ENCODE peak calls at places on chromosomes 5 and 9, in six cellular contexts. O is H9; K is hypothalamus; F is stimulated activated CD4-positive, alpha-beta T cell treated with anti-CD3 and anti-CD28 coated beads, Interleukin-12 subunit alpha, Interleukin-12 subunit beta, amount 100 ng/mL, for 24 hours; H is activated T-cell treated with anti-CD3 and anti-CD28 coated beads, Interleukin-2, amount 50 U/mL, for 72 hours; A is non-pigmented ciliary epithelial cell. D is an unnamed sample.

GRCh38 chr5:171750316-171750788 is 35.3 kb upstream of the SMIM23 start:
- DNase-seq in F (no peak), H (no peak), A (no peak), O (peak), K (peak), D (peak)

GRCh38 chr9:79572032-79572890 is 496 bp downstream of the TLE4 start:
- DNase-seq in F (peak), H (peak), A (no peak), K (peak), O (peak), D (peak)

GRCh38 chr5:17381926-17382325 is 116.1 kb upstream of the TAF11L2 start:
- DNase-seq in O (no peak), A (no peak), F (no peak), H (no peak), K (peak), D (no peak)

GRCh38 chr5:80508844-80509243 is 20.9 kb downstream of the FAM151B start:
- DNase-seq in K (no peak), A (no peak), H (no peak), F (no peak), O (no peak), D (no peak)

GRCh38 chr9:104269996-104270963 is 176.2 kb downstream of the SMC2 start:
- DNase-seq in A (no peak), H (no peak), F (no peak), O (no peak), K (no peak), D (no peak)

GRCh38 chr9:15837079-15837679 is 284.3 kb downstream of the CCDC171 start:
- DNase-seq in O (no peak), K (no peak), H (peak), F (no peak), A (no peak), D (peak)

GRCh38 chr9:86207193-86207592 is 52.3 kb downstream of the C9orf153 start:
- DNase-seq in O (no peak), H (no peak), K (no peak), F (no peak), A (no peak), D (no peak)

GRCh38 chr5:122778157-122778556 is 3.3 kb downstream of the SNX2 start:
- DNase-seq in A (no peak), F (no peak), O (no peak), K (no peak), H (no peak), D (no peak)

GRCh38 chr9:34715639-34716215 is 5.8 kb upstream of the CCL21 start:
- DNase-seq in F (no peak), K (no peak), H (no peak), O (no peak), A (no peak), D (no peak)

GRCh38 chr5:157926171-157926671 is 67.3 kb upstream of the CLINT1 start:
- DNase-seq in H (no peak), F (no peak), O (no peak), K (no peak), A (no peak), D (peak)

GRCh38 chr9:34664281-34665108 is 2.0 kb upstream of the CCL27 start:
- DNase-seq in K (peak), F (peak), A (no peak), O (peak), H (peak), D (peak)

GRCh38 chr5:157506981-157507780 is 47.2 kb downstream of the NIPAL4 start:
- DNase-seq in A (no peak), H (no peak), K (no peak), F (no peak), O (no peak), D (no peak)

GRCh38 chr9:123073441-123073840 is 40.0 kb downstream of the GPR21 start:
- DNase-seq in A (no peak), K (no peak), O (no peak), H (no peak), F (no peak), D (peak)

GRCh38 chr5:100691545-100691944 is 156.4 kb downstream of the FAM174A start:
- DNase-seq in F (no peak), H (no peak), A (peak), K (no peak), O (no peak), D (no peak)

GRCh38 chr5:54905942-54906537 is 79.4 kb downstream of the ESM1 start:
- DNase-seq in O (peak), K (peak), F (peak), H (peak), A (no peak), D (peak)

GRCh38 chr5:98227489-98227888 is 546.0 kb upstream of the RGMB start:
- DNase-seq in O (no peak), F (no peak), K (no peak), A (no peak), H (no peak), D (no peak)

GRCh38 chr5:130720355-130720754 is 444.7 kb downstream of the HINT1 start:
- DNase-seq in K (no peak), F (no peak), O (no peak), A (no peak), H (no peak), D (peak)

GRCh38 chr5:11531805-11532204 is 372.4 kb downstream of the CTNND2 start:
- DNase-seq in O (no peak), F (no peak), A (no peak), H (no peak), K (no peak), D (no peak)

GRCh38 chr9:128781186-128782070 is 5.6 kb upstream of the TBC1D13 start:
- DNase-seq in K (no peak), O (no peak), A (no peak), F (no peak), H (no peak), D (no peak)

GRCh38 chr5:77312411-77312810 is 101.9 kb downstream of the PDE8B start:
- DNase-seq in F (no peak), K (no peak), H (no peak), O (no peak), A (no peak), D (no peak)

GRCh38 chr5:170451764-170452365 is 52.0 kb upstream of the KCNIP1 start:
- DNase-seq in A (no peak), H (no peak), F (no peak), K (no peak), O (no peak), D (no peak)

GRCh38 chr9:33227013-33227398 is 13.0 kb upstream of the SPINK4 start:
- DNase-seq in K (no peak), H (no peak), O (no peak), F (no peak), A (no peak), D (no peak)

GRCh38 chr5:149869266-149869875 is 75.2 kb downstream of the PDE6A start:
- DNase-seq in K (no peak), H (no peak), O (no peak), F (no peak), A (no peak), D (no peak)

GRCh38 chr9:19336166-19336565 is 43.9 kb downstream of the RPS6 start:
- DNase-seq in K (no peak), F (no peak), O (no peak), A (no peak), H (no peak), D (no peak)

GRCh38 chr9:110911659-110912473 is 126.4 kb downstream of the LPAR1 start:
- DNase-seq in A (no peak), F (no peak), H (no peak), K (no peak), O (no peak), D (no peak)

GRCh38 chr9:131813116-131813515 is 73.2 kb upstream of the RAPGEF1 start:
- DNase-seq in O (no peak), F (no peak), H (no peak), K (no peak), A (no peak), D (no peak)

GRCh38 chr9:127716412-127716811 is 533 bp downstream of the TTC16 start:
- DNase-seq in F (no peak), O (no peak), A (no peak), K (no peak), H (no peak), D (no peak)

GRCh38 chr5:10513501-10514442 is 50.1 kb upstream of the ANKRD33B start:
- DNase-seq in A (peak), O (peak), H (no peak), K (no peak), F (no peak), D (peak)

GRCh38 chr5:157961176-157961575 is 102.2 kb upstream of the CLINT1 start:
- DNase-seq in O (no peak), A (no peak), F (no peak), K (no peak), H (no peak), D (no peak)

GRCh38 chr5:27038476-27038875 is at the start of gene CDH9:
- DNase-seq in F (no peak), K (no peak), A (no peak), H (no peak), O (peak), D (peak)

GRCh38 chr9:132210472-132211145 is 48.8 kb downstream of the NTNG2 start:
- DNase-seq in A (peak), O (no peak), F (no peak), K (no peak), H (peak), D (no peak)

GRCh38 chr5:65034029-65034781 is 265.5 kb downstream of the CWC27 start:
- DNase-seq in K (no peak), F (no peak), A (no peak), O (no peak), H (no peak), D (no peak)

GRCh38 chr9:127838375-127839078 is 15.9 kb downstream of the ENG start:
- DNase-seq in H (no peak), K (no peak), A (peak), O (no peak), F (no peak), D (peak)

D was measured in ELF-1.